ENCODE peak calls at places on chromosome 9, in four cellular contexts. V, W, L and F are unnamed samples.
A peak's percentile ranks its signal among the peaks of the same experiment; 100 is the strongest.

GRCh38 chr9:114112778-114113585 is 13.9 kb upstream of the KIF12 start:
- DNase-seq in V (peak; percentile 84), W (peak; percentile 75), L (peak; percentile 26), F (peak; percentile 96)

GRCh38 chr9:68515304-68516017 is 25.2 kb downstream of the TMEM252 start:
- DNase-seq in V (no peak), W (peak; percentile 87), L (no peak), F (no peak)

GRCh38 chr9:35156781-35157180 is 5.0 kb upstream of the UNC13B start:
- DNase-seq in V (no peak), W (no peak), L (no peak), F (no peak)

GRCh38 chr9:115524467-115525059 is 406.6 kb upstream of the TNC start:
- DNase-seq in V (peak; percentile 20), W (peak; percentile 77), L (no peak), F (peak; percentile 51)

GRCh38 chr9:129751841-129752801 is 721 bp downstream of the PTGES start:
- DNase-seq in V (no peak), W (no peak), L (no peak), F (no peak)

GRCh38 chr9:37990404-37991015 is 78.5 kb downstream of the SHB start:
- DNase-seq in V (no peak), W (no peak), L (no peak), F (no peak)

GRCh38 chr9:114551750-114552685 is 35.6 kb upstream of the ATP6V1G1 start:
- DNase-seq in V (peak; percentile 74), W (peak; percentile 98), L (no peak), F (peak; percentile 78)

GRCh38 chr9:108225371-108225905 is 630.3 kb downstream of the ACTL7B start:
- DNase-seq in V (no peak), W (no peak), L (no peak), F (no peak)

GRCh38 chr9:105637787-105638395 is 24.4 kb upstream of the TAL2 start:
- DNase-seq in V (no peak), W (peak; percentile 3), L (no peak), F (no peak)

GRCh38 chr9:134660407-134660806 is 18.8 kb downstream of the COL5A1 start:
- DNase-seq in V (no peak), W (no peak), L (no peak), F (no peak)

GRCh38 chr9:96015876-96016686 is 140.6 kb downstream of the ERCC6L2 start:
- DNase-seq in V (no peak), W (peak; percentile 12), L (no peak), F (no peak)

GRCh38 chr9:135340143-135340655 is 139.4 kb upstream of the PPP1R26 start:
- DNase-seq in V (no peak), W (no peak), L (no peak), F (no peak)

GRCh38 chr9:84978761-84979160 is 309.2 kb downstream of the NTRK2 start:
- DNase-seq in V (no peak), W (no peak), L (no peak), F (no peak)

GRCh38 chr9:131214931-131215330 is 61.4 kb downstream of the FAM78A start:
- DNase-seq in V (no peak), W (no peak), L (no peak), F (no peak)

GRCh38 chr9:131334568-131335105 is 45.1 kb downstream of the PLPP7 start:
- DNase-seq in V (no peak), W (peak; percentile 38), L (no peak), F (peak; percentile 50)

GRCh38 chr9:72422214-72422613 is 57.2 kb upstream of the ZFAND5 start:
- DNase-seq in V (no peak), W (no peak), L (no peak), F (no peak)

GRCh38 chr9:8489845-8490244 is 690.3 kb upstream of the DMAC1 start:
- DNase-seq in V (no peak), W (no peak), L (no peak), F (no peak)

GRCh38 chr9:117643288-117643654 is 60.9 kb upstream of the TLR4 start:
- DNase-seq in V (no peak), W (no peak), L (no peak), F (no peak)

GRCh38 chr9:93978498-93978897 is 23.3 kb upstream of the BARX1 start:
- DNase-seq in V (no peak), W (no peak), L (no peak), F (no peak)

GRCh38 chr9:130286072-130286770 is 20.7 kb downstream of the HMCN2 start:
- DNase-seq in V (no peak), W (no peak), L (no peak), F (no peak)

GRCh38 chr9:36872641-36873040 is 161.4 kb downstream of the PAX5 start:
- DNase-seq in V (no peak), W (no peak), L (no peak), F (no peak)

GRCh38 chr9:36874261-36874660 is 159.8 kb downstream of the PAX5 start:
- DNase-seq in V (no peak), W (no peak), L (no peak), F (no peak)

GRCh38 chr9:36876056-36876455 is 158.0 kb downstream of the PAX5 start:
- DNase-seq in V (no peak), W (no peak), L (no peak), F (no peak)

GRCh38 chr9:36873247-36873875 is 160.7 kb downstream of the PAX5 start:
- DNase-seq in V (peak; percentile 35), W (peak; percentile 49), L (peak; percentile 74), F (peak; percentile 77)

GRCh38 chr9:36874921-36875320 is 159.1 kb downstream of the PAX5 start:
- DNase-seq in V (no peak), W (peak; percentile 10), L (no peak), F (no peak)
- H3K36me3 ChIP-seq in V (no peaks in the 10 kb centered on the region), W (no peaks in the 10 kb centered on the region), L (no peaks in the 10 kb centered on the region), F (no peaks in the 10 kb centered on the region)

GRCh38 chr9:16221822-16222547 is 648.5 kb downstream of the BNC2 start:
- DNase-seq in V (no peak), W (no peak), L (no peak), F (no peak)
- TF ChIP-seq POLR2A in V (no peak), W (no peak), L (no peak), F (no peak)

GRCh38 chr9:70340572-70340971 is 73.9 kb downstream of the KLF9 start:
- DNase-seq in V (no peak), W (peak; percentile 57), L (no peak), F (no peak)
- TF ChIP-seq CTCF in V (peak; percentile 54), W (peak; percentile 55), L (peak; percentile 63), F (no peak)

GRCh38 chr9:120676767-120677402 is 37.4 kb downstream of the MEGF9 start:
- DNase-seq in V (no peak), W (no peak), L (no peak), F (no peak)
- H3K36me3 ChIP-seq in V (no peaks in the 10 kb centered on the region), W (no peaks in the 10 kb centered on the region), L (no peaks in the 10 kb centered on the region), F (no peaks in the 10 kb centered on the region)

DNA sequence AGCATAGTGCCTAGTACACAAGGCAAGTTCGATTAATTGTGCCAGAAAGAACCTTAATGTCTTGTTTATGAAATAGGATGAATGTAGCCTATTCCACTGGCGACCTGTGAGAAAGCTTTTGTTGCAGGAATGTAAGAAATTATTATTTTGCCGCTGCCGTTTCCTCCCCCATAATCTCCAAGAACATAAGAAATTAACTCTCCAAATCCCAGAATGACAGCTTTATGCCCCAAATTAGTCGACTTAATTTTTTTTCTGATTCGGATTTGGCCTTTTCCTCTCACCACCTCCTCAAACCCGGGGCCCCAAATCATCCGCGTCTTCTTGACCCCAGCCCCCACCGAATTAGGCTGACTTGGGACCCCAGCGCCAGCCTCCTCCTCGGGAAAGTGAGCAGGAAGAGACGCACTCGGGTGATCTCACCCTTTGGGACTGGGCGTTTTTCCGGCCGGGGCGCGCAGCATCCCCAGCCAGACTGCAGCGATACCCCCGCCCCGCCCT is 685 bp upstream of the SPTAN1 start:
- DNase-seq in V (no peak), W (no peak), L (no peak), F (no peak)
- TF ChIP-seq POLR2A in V (peak; percentile 31), W (no peak), L (peak; percentile 22), F (no peak)

GRCh38 chr9:137245450-137246421 is 4.6 kb downstream of the TUBB4B start:
- DNase-seq in V (no peak), W (no peak), L (no peak), F (no peak)

GRCh38 chr9:137241490-137242328 is 622 bp downstream of the TUBB4B start:
- DNase-seq in V (peak; percentile 70), W (peak; percentile 32), L (peak; percentile 39), F (no peak)

GRCh38 chr9:137242329-137243204 is 1.5 kb downstream of the TUBB4B start:
- DNase-seq in V (no peak), W (no peak), L (no peak), F (no peak)

GRCh38 chr9:137244486-137245449 is 3.7 kb downstream of the TUBB4B start:
- DNase-seq in V (no peak), W (no peak), L (no peak), F (no peak)

DNA sequence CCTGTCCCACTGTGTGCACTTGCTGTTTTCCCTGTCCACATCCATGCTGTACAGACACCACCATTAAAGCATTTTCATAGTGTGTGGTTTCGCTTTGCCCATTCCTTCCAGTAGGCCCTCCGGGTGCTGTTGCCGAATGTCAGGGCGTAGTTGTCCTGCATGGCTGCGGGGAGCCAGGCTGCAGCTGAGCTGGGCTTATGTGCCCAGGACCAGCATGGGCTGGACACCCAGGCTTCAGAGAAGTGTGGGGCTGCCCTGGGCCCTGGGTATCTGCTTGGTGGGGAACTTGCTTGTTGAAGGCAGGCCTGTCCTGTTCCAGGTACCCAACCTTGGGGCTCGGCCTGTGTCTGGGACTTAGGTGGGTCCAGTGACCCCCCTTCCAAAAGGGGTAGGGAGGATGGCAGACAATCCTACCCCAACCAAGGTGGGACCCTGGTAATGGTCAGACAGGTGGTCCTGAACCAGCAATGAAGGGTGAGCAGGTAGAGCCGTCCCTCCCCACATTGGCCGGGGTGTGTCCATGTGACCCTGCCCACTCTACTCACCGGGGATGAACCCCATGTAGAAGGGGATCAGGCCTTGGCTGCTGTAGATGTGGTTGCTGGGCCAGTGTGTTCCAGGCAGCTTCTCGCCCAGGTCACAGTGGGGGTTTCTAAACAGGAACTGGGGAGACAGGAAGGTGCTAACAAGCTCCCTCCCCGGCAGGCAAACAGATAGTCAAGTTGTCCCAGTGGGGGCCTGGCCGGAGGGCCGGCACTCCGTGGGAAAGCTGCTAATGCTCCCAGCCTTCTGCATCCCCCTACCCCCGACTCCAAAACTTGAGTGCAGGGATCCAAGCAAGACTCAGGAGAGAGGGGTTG is 2.8 kb downstream of the TUBB4B start:
- DNase-seq in V (no peak), W (no peak), L (no peak), F (no peak)
- TF ChIP-seq CTCF in V (no peak), W (no peak), L (no peak), F (no peak)

GRCh38 chr9:127495884-127496555 is 44.7 kb downstream of the LRSAM1 start:
- DNase-seq in V (no peak), W (no peak), L (no peak), F (no peak)

GRCh38 chr9:127496974-127497373 is 45.7 kb downstream of the LRSAM1 start:
- DNase-seq in V (no peak), W (no peak), L (no peak), F (no peak)

GRCh38 chr9:127500399-127500798 is 49.1 kb downstream of the LRSAM1 start:
- DNase-seq in V (no peak), W (no peak), L (no peak), F (no peak)

GRCh38 chr9:127497656-127498290 is 46.5 kb downstream of the LRSAM1 start:
- DNase-seq in V (no peak), W (no peak), L (no peak), F (no peak)

DNA sequence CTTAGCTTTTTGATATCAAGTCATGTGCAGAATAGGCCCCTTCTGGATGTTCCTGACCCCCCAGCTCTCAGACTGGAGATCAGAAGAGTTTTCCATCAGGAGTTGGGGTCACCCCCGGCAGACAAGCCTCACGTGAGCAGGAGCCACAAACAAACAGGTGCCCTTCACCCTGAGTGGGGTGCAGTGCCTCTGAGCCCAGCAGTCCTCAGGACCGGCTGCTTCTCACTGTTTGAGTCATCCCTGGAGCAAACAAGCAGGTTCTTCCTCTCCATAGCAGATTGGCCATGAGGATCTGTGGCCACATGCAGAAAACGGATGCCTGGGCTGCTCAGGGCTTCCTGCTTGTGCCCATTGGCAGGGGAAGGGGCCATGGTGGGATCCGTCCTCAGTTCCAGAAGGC is 47.0 kb downstream of the LRSAM1 start:
- DNase-seq in V (no peak), W (no peak), L (no peak), F (no peak)
- H3K36me3 ChIP-seq in V (no peaks in the 10 kb centered on the region), W (peaks cover 59% of the 10 kb centered on the region), L (peaks cover 56% of the 10 kb centered on the region), F (no peaks in the 10 kb centered on the region)